ENCODE peak calls at places on chromosome 15, in ten cellular contexts. Q is mesendoderm; B is coronary artery; L is AML-193; Y is GM12892; W is NCI-H1417; J is activated CD8-positive, alpha-beta memory T cell treated with anti-CD3 and anti-CD28 coated beads, Interleukin-2, amount 10 ng/mL, durations not matched to agents 7 days and 5 days; N is left cardiac atrium; D is activated T-helper 1 cell treated with anti-CD3 and anti-CD28 coated beads, Interleukin-2, amount 50 U/mL, for 16 hours; C is testis. G is an unnamed sample.
A peak's percentile ranks its signal among the peaks of the same experiment; 100 is the strongest.

GRCh38 chr15:90603893-90604292 is 74.2 kb downstream of the CRTC3 start:
- DNase-seq in W (no peak), C (peak; percentile 30), Q (no peak), L (no peak), D (no peak), J (peak; percentile 63), B (no peak), Y (no peak), N (peak; percentile 43), G (no peak)

GRCh38 chr15:45448516-45448915 is 70.2 kb upstream of the GATM start:
- DNase-seq in W (no peak), J (no peak), D (no peak), Y (no peak), N (no peak), L (no peak), C (no peak), Q (no peak), B (no peak), G (no peak)

GRCh38 chr15:82064824-82065223 is 19.0 kb upstream of the MEX3B start:
- DNase-seq in D (no peak), C (no peak), N (no peak), J (no peak), L (no peak), Y (no peak), B (no peak), W (no peak), Q (no peak), G (no peak)

GRCh38 chr15:56339594-56339993 is 25.6 kb upstream of the TEX9 start:
- DNase-seq in W (no peak), B (no peak), J (no peak), N (no peak), L (no peak), D (no peak), C (no peak), Q (peak; percentile 53), Y (no peak), G (no peak)

GRCh38 chr15:89068325-89068784 is 19.9 kb upstream of the ABHD2 start:
- DNase-seq in Q (no peak), C (no peak), B (no peak), J (peak; percentile 88), Y (peak; percentile 42), L (peak; percentile 73), N (no peak), D (no peak), W (no peak), G (no peak)

GRCh38 chr15:66405605-66406004 is 18.9 kb downstream of the MAP2K1 start:
- DNase-seq in Q (no peak), J (no peak), D (no peak), W (no peak), Y (no peak), C (no peak), N (no peak), B (no peak), L (no peak), G (peak; percentile 51)

GRCh38 chr15:28093761-28094535 is 5.2 kb downstream of the OCA2 start:
- DNase-seq in Y (no peak), W (no peak), Q (peak; percentile 37), C (no peak), N (no peak), D (no peak), L (no peak), J (no peak), B (peak; percentile 74), G (peak; percentile 63)

GRCh38 chr15:49060710-49061483 is 14.7 kb upstream of the SECISBP2L start:
- DNase-seq in L (no peak), B (no peak), D (no peak), C (no peak), W (no peak), Y (no peak), J (no peak), Q (peak; percentile 8), N (no peak), G (no peak)

GRCh38 chr15:66820474-66821258 is 118.6 kb downstream of the SMAD6 start:
- DNase-seq in N (no peak), C (peak; percentile 25), B (no peak), W (no peak), Y (no peak), J (no peak), L (no peak), D (no peak), Q (no peak), G (no peak)

GRCh38 chr15:25408428-25408827 is 30.4 kb downstream of the UBE3A start:
- DNase-seq in N (no peak), Q (no peak), B (no peak), D (no peak), C (no peak), Y (no peak), W (no peak), L (no peak), J (no peak), G (no peak)

GRCh38 chr15:41661529-41662225 is 1.5 kb downstream of the MGA start:
- DNase-seq in D (peak; percentile 57), Q (peak; percentile 93), L (peak; percentile 84), J (peak; percentile 78), W (peak; percentile 66), B (peak; percentile 85), N (peak; percentile 80), C (peak; percentile 90), Y (peak; percentile 27), G (peak; percentile 90)

GRCh38 chr15:88701561-88702095 is 62.8 kb downstream of the ISG20 start:
- DNase-seq in D (no peak), Y (peak; percentile 43), B (no peak), Q (peak; percentile 36), W (no peak), J (peak; percentile 54), C (no peak), N (no peak), L (no peak), G (peak; percentile 30)

GRCh38 chr15:90787881-90788280 is 70.7 kb downstream of the BLM start:
- DNase-seq in Q (no peak), D (no peak), L (no peak), J (no peak), N (no peak), Y (no peak), B (no peak), W (no peak), C (no peak), G (no peak)

GRCh38 chr15:52220896-52221660 is 29.9 kb upstream of the GNB5 start:
- DNase-seq in B (no peak), Y (no peak), W (no peak), L (no peak), C (no peak), Q (no peak), J (no peak), N (no peak), D (no peak), G (no peak)

GRCh38 chr15:76979331-76979925 is 15.5 kb upstream of the PSTPIP1 start:
- DNase-seq in Y (no peak), B (no peak), Q (no peak), L (no peak), C (no peak), N (no peak), D (no peak), W (no peak), J (peak; percentile 23), G (no peak)

GRCh38 chr15:53288542-53288941 is 470.9 kb downstream of the WDR72 start:
- DNase-seq in B (no peak), W (no peak), D (no peak), Q (no peak), C (no peak), Y (no peak), L (no peak), N (no peak), J (no peak), G (no peak)

GRCh38 chr15:66948294-66948693 is 117.1 kb upstream of the SMAD3 start:
- DNase-seq in B (peak; percentile 40), Q (peak; percentile 48), C (no peak), J (peak; percentile 48), W (no peak), N (no peak), D (no peak), L (peak; percentile 3), Y (no peak), G (no peak)